ENCODE peak calls at places on chromosomes 16 and 17, in nine cellular contexts. G is IMR-90; C is CD8-positive, alpha-beta memory T cell; L is MM.1S; O is GM06990; Q is tibial nerve; P is spleen; A is osteoblast; Y is ascending aorta. T is an unnamed sample.

GRCh38 chr17:71527311-71527710 is 593.5 kb upstream of the SOX9 start:
- DNase-seq in G (peak; percentile 24), C (no peak), L (no peak), O (no peak), Q (no peak), P (no peak), A (no peak), Y (no peak), T (no peak)

GRCh38 chr16:55043499-55043898 is 112.8 kb downstream of the IRX5 start:
- DNase-seq in G (no peak), C (no peak), L (no peak), O (no peak), Q (no peak), P (no peak), A (no peak), Y (no peak), T (no peak)

GRCh38 chr17:28985950-28986713 is 19.7 kb downstream of the SEZ6 start:
- DNase-seq in G (no peak), C (no peak), L (no peak), O (no peak), Q (no peak), P (no peak), A (no peak), Y (no peak), T (no peak)

GRCh38 chr17:77178586-77178985 is 37.8 kb downstream of the SEC14L1 start:
- DNase-seq in G (no peak), C (no peak), L (no peak), O (no peak), Q (no peak), P (no peak), A (no peak), Y (no peak), T (no peak)

GRCh38 chr16:8632675-8633182 is 11.2 kb downstream of the METTL22 start:
- DNase-seq in G (no peak), C (no peak), L (no peak), O (no peak), Q (no peak), P (peak; percentile 84), A (no peak), Y (peak; percentile 70), T (no peak)

GRCh38 chr16:476039-476438 is 50.6 kb downstream of the RAB11FIP3 start:
- DNase-seq in G (no peak), C (no peak), L (no peak), O (no peak), Q (no peak), P (no peak), A (peak; percentile 34), Y (no peak), T (no peak)

GRCh38 chr16:69465083-69465721 is 40.8 kb downstream of the CYB5B start:
- DNase-seq in G (peak; percentile 79), C (no peak), L (no peak), O (peak; percentile 27), Q (no peak), P (no peak), A (no peak), Y (no peak), T (no peak)

GRCh38 chr17:68461589-68461988 is 4.3 kb upstream of the WIPI1 start:
- DNase-seq in G (no peak), C (no peak), L (peak; percentile 52), O (peak; percentile 64), Q (no peak), P (no peak), A (no peak), Y (no peak), T (no peak)

GRCh38 chr17:78556812-78557211 is 20.4 kb downstream of the DNAH17 start:
- DNase-seq in G (no peak), C (no peak), L (no peak), O (no peak), Q (no peak), P (no peak), A (no peak), Y (no peak), T (no peak)

GRCh38 chr17:55284001-55284884 is 19.5 kb downstream of the HLF start:
- DNase-seq in G (no peak), C (no peak), L (no peak), O (no peak), Q (no peak), P (no peak), A (no peak), Y (no peak), T (no peak)

GRCh38 chr17:76997981-76998531 is 129.9 kb downstream of the MGAT5B start:
- DNase-seq in G (no peak), C (peak; percentile 45), L (peak; percentile 83), O (peak; percentile 56), Q (no peak), P (no peak), A (no peak), Y (no peak), T (no peak)

GRCh38 chr17:29855686-29856085 is 74.3 kb downstream of the SSH2 start:
- DNase-seq in G (peak; percentile 75), C (no peak), L (no peak), O (no peak), Q (no peak), P (no peak), A (no peak), Y (no peak), T (no peak)

GRCh38 chr16:10510279-10510678 is 70.1 kb downstream of the EMP2 start:
- DNase-seq in G (no peak), C (no peak), L (no peak), O (no peak), Q (no peak), P (no peak), A (no peak), Y (no peak), T (no peak)

GRCh38 chr16:66677179-66677578 is 19.4 kb downstream of the CMTM4 start:
- DNase-seq in G (no peak), C (no peak), L (no peak), O (no peak), Q (no peak), P (no peak), A (no peak), Y (no peak), T (no peak)

GRCh38 chr17:83186226-83186625 is 106.8 kb downstream of the METRNL start:
- DNase-seq in G (no peak), C (no peak), L (no peak), O (no peak), Q (peak; percentile 11), P (no peak), A (peak; percentile 52), Y (peak; percentile 54), T (no peak)

GRCh38 chr17:16406742-16407674 is 8.4 kb upstream of the TRPV2 start:
- DNase-seq in G (no peak), C (no peak), L (no peak), O (peak; percentile 61), Q (no peak), P (peak; percentile 75), A (peak; percentile 56), Y (peak; percentile 86), T (no peak)

GRCh38 chr16:85913688-85914422 is 14.9 kb downstream of the IRF8 start:
- DNase-seq in G (no peak), C (no peak), L (no peak), O (no peak), Q (no peak), P (peak; percentile 71), A (peak; percentile 56), Y (no peak), T (no peak)

DNA sequence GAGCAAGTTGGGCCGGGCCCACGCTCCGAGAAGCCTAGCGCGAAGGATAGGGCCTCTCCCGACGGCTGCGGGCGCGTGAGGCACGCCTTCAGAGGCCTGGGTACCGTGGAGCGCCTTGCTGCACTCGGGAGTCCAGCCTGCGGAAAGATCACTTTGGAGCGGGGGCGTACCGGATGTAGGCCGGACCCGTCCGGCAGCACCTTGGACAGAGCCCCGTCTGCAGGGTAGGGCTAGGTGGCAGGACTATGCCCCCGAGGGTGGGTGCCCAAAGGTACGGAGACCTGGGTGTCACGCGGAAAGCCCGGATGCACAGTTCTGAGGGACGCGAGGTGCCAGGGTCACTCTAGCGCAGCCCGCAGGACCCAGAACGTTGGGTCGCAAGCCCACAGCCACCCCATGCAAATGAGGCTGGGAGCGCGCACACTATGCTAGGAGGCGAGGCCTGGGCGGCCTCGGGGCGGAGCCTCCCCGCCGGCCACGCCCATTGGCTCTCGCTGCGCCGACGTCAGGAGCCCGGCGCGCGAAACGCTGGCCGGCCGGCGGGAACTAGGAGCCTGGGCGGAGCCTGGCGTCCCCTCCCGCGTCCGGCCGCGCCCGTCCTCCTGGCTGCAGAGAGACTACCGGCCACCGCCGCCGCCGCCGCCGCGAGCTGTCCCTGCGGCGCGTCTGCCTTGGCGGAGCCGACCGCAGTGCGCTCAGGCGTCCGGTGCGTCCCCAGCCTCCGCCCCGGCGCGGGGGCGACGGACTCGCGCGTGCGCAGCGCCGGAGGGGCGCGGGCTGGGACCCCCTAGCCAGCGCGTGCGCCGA is at the start of gene PAQR4:
- DNase-seq in G (peak; percentile 81), C (peak; percentile 73), L (peak; percentile 93), O (peak; percentile 97), Q (peak; percentile 59), P (peak; percentile 96), A (peak; percentile 100), Y (peak; percentile 89), T (no peak)
- H3K36me3 ChIP-seq in G (peaks cover 2% of the 10 kb centered on the region), C (no peaks in the 10 kb centered on the region), L (no peaks in the 10 kb centered on the region), O (peaks cover 7% of the 10 kb centered on the region), Q (no peaks in the 10 kb centered on the region), P (no peaks in the 10 kb centered on the region), A (no peaks in the 10 kb centered on the region), Y (no peaks in the 10 kb centered on the region), T (no peaks in the 10 kb centered on the region)

GRCh38 chr16:58563235-58563634 is 47.9 kb downstream of the SETD6 start:
- DNase-seq in G (peak; percentile 59), C (no peak), L (no peak), O (no peak), Q (no peak), P (no peak), A (no peak), Y (no peak), T (no peak)
- H3K36me3 ChIP-seq in G (peaks cover 30% of the 10 kb centered on the region), C (peaks cover 35% of the 10 kb centered on the region), L (peaks cover 19% of the 10 kb centered on the region), O (peaks cover 14% of the 10 kb centered on the region), Q (no peaks in the 10 kb centered on the region), P (peaks cover 69% of the 10 kb centered on the region), A (peaks cover 50% of the 10 kb centered on the region), Y (peaks cover 50% of the 10 kb centered on the region), T (peaks cover 100% of the 10 kb centered on the region)

DNA sequence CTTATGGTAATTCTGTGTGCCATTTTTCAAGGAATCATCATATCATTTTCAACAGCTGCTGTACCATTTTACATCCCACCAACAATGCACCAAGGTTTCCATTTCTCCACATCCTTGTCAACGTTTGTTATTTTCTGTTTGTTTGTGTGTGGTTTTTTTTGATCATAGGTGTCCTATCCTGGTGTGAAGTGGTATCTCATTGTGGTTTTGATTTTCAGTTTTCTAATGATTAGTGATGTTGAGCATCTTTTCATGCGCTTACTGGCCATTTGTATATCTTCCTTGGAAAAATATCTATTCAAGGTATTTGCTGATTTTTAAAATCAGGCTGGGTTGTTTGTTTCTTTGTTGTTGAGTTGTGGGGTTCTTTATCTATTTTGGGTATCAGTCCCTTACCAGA is 15.0 kb downstream of the CHD9 start:
- DNase-seq in G (no peak), C (no peak), L (no peak), O (no peak), Q (no peak), P (no peak), A (no peak), Y (no peak), T (no peak)
- H3K36me3 ChIP-seq in G (peaks cover 4% of the 10 kb centered on the region), C (no peaks in the 10 kb centered on the region), L (no peaks in the 10 kb centered on the region), O (no peaks in the 10 kb centered on the region), Q (no peaks in the 10 kb centered on the region), P (no peaks in the 10 kb centered on the region), A (peaks cover 4% of the 10 kb centered on the region), Y (no peaks in the 10 kb centered on the region), T (no peaks in the 10 kb centered on the region)

DNA sequence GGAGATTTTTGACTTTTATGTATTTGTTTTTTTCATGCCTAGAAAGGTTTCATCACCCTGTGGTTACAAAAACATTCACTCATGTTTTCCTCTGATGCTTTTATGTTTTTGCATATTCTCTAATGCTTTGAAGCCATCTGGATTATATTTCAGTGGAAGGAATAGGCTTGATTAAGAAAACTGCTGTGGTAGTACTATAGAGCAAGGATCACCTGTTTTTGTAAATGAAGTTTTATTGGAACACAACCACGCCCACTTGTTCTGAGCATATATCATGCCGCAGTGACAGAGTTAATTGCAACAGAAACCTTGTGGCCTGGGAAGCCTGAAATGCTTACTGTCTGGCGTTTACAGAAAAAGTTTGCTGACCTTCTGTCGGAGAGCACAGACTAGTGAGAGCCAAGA is 11.5 kb downstream of the COX10 start:
- DNase-seq in G (no peak), C (no peak), L (no peak), O (no peak), Q (no peak), P (no peak), A (no peak), Y (no peak), T (no peak)
- H3K36me3 ChIP-seq in G (peaks cover 13% of the 10 kb centered on the region), C (peaks cover 13% of the 10 kb centered on the region), L (peaks cover 4% of the 10 kb centered on the region), O (peaks cover 2% of the 10 kb centered on the region), Q (no peaks in the 10 kb centered on the region), P (peaks cover 26% of the 10 kb centered on the region), A (peaks cover 20% of the 10 kb centered on the region), Y (peaks cover 8% of the 10 kb centered on the region), T (no peaks in the 10 kb centered on the region)

T was measured in esophagus squamous epithelium.